ENCODE peak calls at places on chromosomes 12 and 14, in nine cellular contexts. K is uterus, H is HCT116, U is prostate gland, I is IMR-90, S is heart left ventricle, Z is GM12878, G is H1, E is body of pancreas. A is an unnamed sample. For H3K9me3, the result is how much of the 10 kb centered on the place peaks cover.

GRCh38 chr14:89674906-89675305 is 257.9 kb upstream of the FOXN3 start:
- DNase-seq in Z (no peak), K (no peak), I (no peak), U (no peak), S (no peak), H (no peak), E (no peak), G (no peak), A (no peak)

GRCh38 chr12:69570545-69571399 is 14.5 kb upstream of the CCT2 start:
- DNase-seq in U (peak), I (peak), E (peak), S (peak), G (no peak), K (peak), H (peak), Z (peak), A (peak)

GRCh38 chr12:84643993-84644392 is 268.6 kb downstream of the SLC6A15 start:
- DNase-seq in Z (no peak), H (no peak), S (no peak), G (no peak), U (no peak), I (no peak), K (no peak), E (no peak), A (no peak)

GRCh38 chr12:52821826-52822660 is 8.1 kb upstream of the KRT4 start:
- DNase-seq in S (no peak), G (no peak), Z (no peak), I (no peak), K (no peak), E (peak), H (no peak), U (peak), A (no peak)

GRCh38 chr12:131218291-131219172 is 264.8 kb downstream of the ADGRD1 start:
- DNase-seq in H (no peak), K (no peak), Z (no peak), S (no peak), E (peak), U (no peak), I (no peak), G (no peak), A (peak)

GRCh38 chr12:19201653-19202052 is 72.1 kb downstream of the PLEKHA5 start:
- DNase-seq in E (no peak), G (no peak), Z (no peak), S (no peak), H (no peak), I (peak), K (no peak), U (no peak), A (no peak)

GRCh38 chr14:100289916-100290606 is 16.2 kb downstream of the SLC25A29 start:
- DNase-seq in E (no peak), G (no peak), Z (no peak), I (no peak), K (no peak), U (no peak), H (no peak), S (no peak), A (peak)

GRCh38 chr12:124809878-124810277 is 53.8 kb downstream of the SCARB1 start:
- DNase-seq in I (peak), S (no peak), K (no peak), E (no peak), Z (no peak), G (no peak), H (no peak), U (no peak), A (no peak)

GRCh38 chr12:91222746-91223145 is 40.1 kb upstream of the DCN start:
- DNase-seq in U (no peak), I (peak), G (no peak), S (no peak), Z (no peak), E (no peak), K (no peak), H (no peak), A (no peak)

GRCh38 chr14:104881369-104881979 is 16.4 kb downstream of the CEP170B start:
- DNase-seq in S (peak), I (no peak), G (no peak), U (no peak), Z (no peak), H (no peak), E (peak), K (no peak), A (no peak)

GRCh38 chr12:48156648-48157015 is 683 bp downstream of the ASB8 start:
- DNase-seq in U (no peak), S (no peak), Z (no peak), E (no peak), I (peak), G (no peak), K (no peak), H (no peak), A (no peak)

GRCh38 chr12:93573552-93574223 is 1.2 kb downstream of the SOCS2 start:
- DNase-seq in Z (no peak), E (no peak), K (peak), I (peak), S (no peak), H (no peak), G (no peak), U (no peak), A (peak)

GRCh38 chr14:73795466-73795865 is 56.2 kb upstream of the PTGR2 start:
- DNase-seq in U (no peak), G (no peak), K (no peak), H (no peak), Z (no peak), S (no peak), E (no peak), I (no peak), A (no peak)

GRCh38 chr14:39025250-39025809 is 77.7 kb downstream of the SEC23A start:
- DNase-seq in G (no peak), H (no peak), U (no peak), E (no peak), I (no peak), Z (no peak), S (no peak), K (no peak), A (no peak)

GRCh38 chr12:113896194-113896593 is 69.9 kb downstream of the RBM19 start:
- DNase-seq in E (no peak), S (no peak), K (no peak), Z (no peak), H (no peak), I (no peak), G (peak), U (no peak), A (no peak)

GRCh38 chr14:33791971-33792370 is 158.9 kb downstream of the EGLN3 start:
- DNase-seq in S (no peak), K (no peak), I (no peak), Z (peak), H (no peak), G (no peak), U (no peak), E (no peak), A (no peak)

GRCh38 chr12:55716582-55717396 is 943 bp downstream of the BLOC1S1 start:
- DNase-seq in K (no peak), G (no peak), S (no peak), H (no peak), U (no peak), Z (no peak), I (no peak), E (no peak), A (peak)

GRCh38 chr12:96015672-96016071 is 19.5 kb upstream of the HAL start:
- DNase-seq in I (peak), Z (no peak), K (no peak), H (no peak), U (no peak), G (no peak), E (no peak), S (no peak), A (no peak)

GRCh38 chr12:92538970-92539749 is 163.6 kb upstream of the PLEKHG7 start:
- DNase-seq in K (peak), U (no peak), Z (peak), I (peak), H (peak), S (no peak), E (peak), G (no peak), A (no peak)

GRCh38 chr12:122293081-122293480 is 26.8 kb upstream of the VPS33A start:
- DNase-seq in U (no peak), H (no peak), G (no peak), Z (peak), E (no peak), K (no peak), I (no peak), S (no peak), A (no peak)

GRCh38 chr12:48996794-48997718 is 2.1 kb downstream of the DDN start:
- DNase-seq in H (no peak), I (peak), E (peak), K (peak), S (peak), G (no peak), U (peak), Z (no peak), A (peak)

GRCh38 chr12:70590051-70590450 is 47.2 kb downstream of the PTPRB start:
- DNase-seq in E (peak), I (peak), G (peak), U (peak), K (peak), H (peak), S (peak), Z (no peak), A (peak)

GRCh38 chr12:100391856-100392255 is 35.0 kb downstream of the SLC17A8 start:
- DNase-seq in E (peak), H (no peak), K (no peak), I (no peak), S (no peak), G (no peak), U (no peak), Z (no peak), A (no peak)

GRCh38 chr12:40921563-40922163 is 229.4 kb downstream of the CNTN1 start:
- DNase-seq in E (no peak), Z (no peak), I (peak), S (no peak), H (peak), K (no peak), U (no peak), G (no peak), A (no peak)

GRCh38 chr14:104091061-104091926 is 5.8 kb downstream of the ASPG start:
- DNase-seq in G (no peak), I (no peak), S (peak), K (no peak), Z (no peak), H (no peak), U (no peak), E (peak), A (no peak)

GRCh38 chr14:101813171-101813759 is 51.8 kb downstream of the PPP2R5C start:
- DNase-seq in S (peak), I (no peak), K (peak), H (no peak), U (no peak), G (no peak), E (no peak), Z (no peak), A (no peak)

GRCh38 chr14:94180655-94181271 is 6.6 kb downstream of the PPP4R4 start:
- DNase-seq in K (no peak), Z (peak), I (peak), G (no peak), U (no peak), S (no peak), H (peak), E (no peak), A (no peak)

GRCh38 chr14:36111822-36112583 is 64.5 kb downstream of the PTCSC3 start:
- DNase-seq in E (no peak), I (no peak), Z (no peak), U (no peak), H (no peak), S (no peak), G (no peak), K (no peak), A (no peak)

GRCh38 chr12:92928431-92928961 is 599 bp downstream of the EEA1 start:
- DNase-seq in K (peak), U (peak), I (no peak), S (peak), E (no peak), G (no peak), H (no peak), Z (no peak), A (peak)

GRCh38 chr12:66055837-66056319 is 74.7 kb downstream of the LLPH start:
- DNase-seq in E (no peak), U (peak), K (no peak), G (no peak), S (no peak), Z (peak), I (no peak), H (no peak), A (no peak)

GRCh38 chr12:109293106-109293505 is 16.0 kb downstream of the FOXN4 start:
- DNase-seq in K (no peak), U (no peak), I (no peak), G (no peak), E (no peak), S (no peak), Z (no peak), H (no peak), A (no peak)

GRCh38 chr14:51441001-51441400 is 201.0 kb downstream of the TMX1 start:
- DNase-seq in E (no peak), I (no peak), H (no peak), G (no peak), U (no peak), K (no peak), Z (no peak), S (no peak), A (no peak)

GRCh38 chr12:43009307-43009706 is 419.8 kb upstream of the PRICKLE1 start:
- DNase-seq in U (no peak), E (no peak), S (no peak), K (no peak), Z (no peak), G (no peak), H (no peak), I (no peak), A (no peak)

GRCh38 chr12:51832708-51833107 is 15.8 kb downstream of the FIGNL2 start:
- DNase-seq in S (no peak), G (no peak), E (no peak), I (no peak), K (no peak), U (no peak), Z (no peak), H (no peak), A (no peak)

GRCh38 chr12:122336015-122336946 is 70.0 kb upstream of the VPS33A start:
- DNase-seq in E (peak), G (no peak), I (peak), S (no peak), Z (no peak), U (no peak), K (no peak), H (peak), A (peak)

DNA sequence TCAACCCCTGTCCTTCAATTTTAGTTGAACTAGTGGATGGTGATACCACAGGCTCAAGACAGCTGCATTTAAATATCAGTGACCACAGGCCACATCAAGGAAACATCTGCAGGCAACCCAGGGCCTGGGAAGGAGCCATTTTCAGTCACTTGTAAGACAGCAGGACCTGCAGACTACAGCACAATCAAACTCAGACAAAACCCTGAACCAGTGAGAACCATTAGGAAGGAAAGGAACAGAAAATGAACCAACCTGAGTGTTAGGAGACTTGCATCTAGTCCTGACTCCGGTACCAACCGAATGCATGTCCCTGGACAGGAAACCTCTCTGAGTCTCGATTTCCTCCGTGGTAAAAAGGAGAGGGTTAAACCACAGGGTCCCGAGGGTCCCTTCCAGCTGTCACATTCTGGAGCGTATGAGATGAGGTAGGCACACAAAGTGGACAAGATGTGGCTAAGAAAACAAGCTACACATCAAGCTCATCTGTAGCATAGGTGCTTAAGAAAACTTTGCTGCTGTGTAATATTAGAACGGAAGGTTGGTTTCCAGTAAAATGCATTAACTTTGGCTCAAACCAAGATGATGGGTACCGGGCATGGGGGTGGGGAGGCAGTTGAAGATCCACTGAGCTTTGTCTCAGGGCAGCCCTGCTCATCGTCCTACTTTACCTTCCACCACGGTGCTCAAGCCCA is 1.6 kb upstream of the CDKN1B start:
- DNase-seq in U (no peak), H (no peak), G (no peak), K (no peak), S (no peak), Z (no peak), E (no peak), I (no peak), A (no peak)
- H3K4me3 ChIP-seq in U (no peak), H (no peak), G (peak), K (no peak), S (peak), Z (peak), E (no peak), I (no peak), A (peak)

GRCh38 chr12:123365141-123365917 is 682 bp upstream of the SBNO1 start:
- DNase-seq in S (peak), K (peak), Z (peak), G (peak), H (peak), E (peak), I (peak), U (peak), A (peak)
- TF ChIP-seq POLR2A in S (no peak), K (peak), Z (peak), G (peak), H (peak), E (peak), I (peak), U (peak), A (peak)

GRCh38 chr14:25788252-25788651 is 738.3 kb upstream of the STXBP6 start:
- DNase-seq in S (no peak), Z (no peak), I (no peak), K (no peak), U (no peak), E (no peak), H (no peak), G (no peak), A (no peak)
- H3K9me3 ChIP-seq in S (under half), Z (under half), I (under half), K (under half), U (under half), E (under half), H (under half), G (under half), A (under half)

DNA sequence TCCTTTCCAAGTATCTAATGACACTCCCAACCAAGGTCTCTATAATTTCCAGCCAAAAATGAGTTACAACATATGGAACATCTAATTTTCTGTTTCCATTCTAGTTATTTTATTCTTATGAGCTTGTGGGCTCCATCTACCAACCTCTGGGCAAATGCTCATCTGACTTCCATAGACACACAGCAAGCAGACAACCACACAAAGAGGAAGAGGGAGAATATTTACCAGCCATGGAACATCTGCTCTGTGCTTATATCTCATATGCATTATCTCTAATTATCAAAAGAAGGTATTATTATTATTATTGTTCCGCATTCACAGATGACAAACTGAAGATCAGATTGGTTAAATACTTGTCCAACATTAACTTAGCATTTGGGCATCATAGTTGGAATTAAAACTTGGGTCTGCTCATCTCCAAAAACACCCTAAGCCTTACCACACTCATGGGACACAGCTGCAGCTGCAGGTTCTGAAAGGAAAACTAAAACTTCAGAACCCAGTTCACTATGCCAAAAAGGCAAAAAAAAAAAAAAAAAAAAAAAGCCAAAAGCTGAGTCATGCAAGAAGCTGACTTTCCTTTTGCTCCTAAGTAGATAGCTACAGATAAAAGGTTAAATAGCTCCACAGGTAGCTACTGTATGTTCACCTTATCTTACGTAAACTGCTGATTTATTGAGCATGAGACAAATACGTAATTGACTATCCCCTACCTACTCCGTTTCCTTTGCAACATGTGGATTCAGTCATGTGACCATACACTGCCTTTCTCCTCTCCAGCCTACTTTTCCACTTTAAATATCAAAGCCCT is 23.6 kb upstream of the TCL1B start:
- DNase-seq in I (no peak), G (no peak), Z (peak), K (no peak), U (no peak), E (peak), S (no peak), H (no peak), A (no peak)
- H3K4me3 ChIP-seq in I (no peak), G (no peak), Z (peak), K (no peak), U (no peak), E (no peak), S (no peak), H (no peak), A (no peak)

DNA sequence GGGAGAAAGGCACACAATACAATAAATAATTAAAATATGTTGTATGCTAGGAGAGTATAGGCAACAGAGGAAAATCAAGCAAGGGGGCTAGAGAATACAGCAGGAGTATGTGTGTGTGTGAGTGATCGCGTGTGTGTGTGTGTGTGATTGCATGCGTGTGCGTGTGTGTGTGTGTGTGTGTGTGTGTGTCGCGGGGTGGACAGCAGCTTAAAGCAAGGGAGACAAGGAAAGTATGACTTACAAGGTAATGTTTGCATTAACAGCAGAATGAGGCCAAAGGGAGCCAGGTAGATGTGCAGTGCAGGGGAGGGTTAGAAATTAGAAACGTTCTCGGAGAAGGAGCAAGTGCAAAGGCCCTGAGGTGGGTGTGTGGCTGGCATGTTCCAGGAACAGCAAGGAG is 57.4 kb upstream of the KCNA1 start:
- DNase-seq in Z (no peak), S (no peak), U (no peak), E (no peak), G (no peak), I (no peak), K (no peak), H (no peak), A (no peak)
- TF ChIP-seq POLR2A in Z (no peak), S (no peak), U (no peak), E (no peak), G (no peak), I (no peak), K (no peak), H (no peak), A (no peak)

DNA sequence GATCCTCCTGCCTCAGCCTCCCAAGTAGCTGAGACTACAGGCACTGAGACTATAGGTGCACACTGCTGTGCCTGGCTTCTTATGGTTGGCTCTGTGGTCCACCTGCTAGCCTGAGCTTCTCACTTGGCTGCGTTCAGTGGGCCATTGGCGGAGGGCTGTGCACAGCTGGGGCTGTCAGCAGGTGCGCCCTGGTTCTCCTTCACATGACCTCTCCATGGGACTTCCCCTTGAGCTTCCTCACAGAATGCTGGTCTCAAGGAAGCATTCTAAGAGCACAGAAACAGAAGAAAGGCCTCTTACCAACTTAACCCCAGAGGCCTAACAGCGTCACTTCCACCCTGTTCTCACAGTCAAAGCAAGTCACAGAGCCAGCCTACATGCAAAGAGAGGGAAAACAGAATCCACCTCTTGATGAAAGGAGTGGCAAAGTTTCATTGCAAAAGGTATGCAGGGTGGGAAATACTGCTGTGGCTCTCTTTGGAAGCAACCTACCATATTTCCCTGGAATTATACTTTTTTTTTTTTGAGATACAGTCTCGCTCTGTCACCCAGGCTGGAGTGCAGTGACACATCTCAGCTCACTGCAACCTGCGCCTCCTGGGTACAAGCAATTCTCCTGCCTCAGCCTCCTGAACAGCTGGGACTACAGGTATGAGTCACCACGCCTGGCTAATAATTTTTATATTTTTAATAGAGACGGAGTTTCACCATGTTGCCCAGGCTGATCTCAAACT is 9.3 kb downstream of the RILPL2 start:
- DNase-seq in U (no peak), K (no peak), S (no peak), G (no peak), E (no peak), Z (peak), I (no peak), H (no peak), A (peak)
- H3K9me3 ChIP-seq in U (under half), K (under half), S (under half), G (under half), E (under half), Z (under half), I (under half), H (under half), A (under half)